ENCODE peak calls at places on chromosome 1, in nine cellular contexts. A, I, M, W, U, Q, G, P and L are unnamed samples.

GRCh38 chr1:225428879-225429455 is 1.1 kb upstream of the LBR start:
- DNase-seq in M (no peak), Q (no peak), U (no peak), P (no peak), I (no peak), W (no peak), A (no peak), G (no peak), L (no peak)

GRCh38 chr1:171794085-171794484 is 12.6 kb downstream of the METTL13 start:
- DNase-seq in I (no peak), U (no peak), P (no peak), G (peak; percentile 95), M (no peak), W (no peak), Q (peak; percentile 15), A (peak; percentile 62), L (no peak)

GRCh38 chr1:192660613-192661012 is 24.7 kb downstream of the RGS13 start:
- DNase-seq in M (no peak), U (no peak), A (peak; percentile 31), P (no peak), G (no peak), Q (no peak), I (no peak), W (no peak), L (no peak)

GRCh38 chr1:95854457-95854856 is 620.4 kb downstream of the RWDD3 start:
- DNase-seq in P (no peak), U (no peak), G (no peak), M (no peak), A (no peak), I (no peak), W (no peak), Q (no peak), L (no peak)

GRCh38 chr1:18927654-18928272 is 25.4 kb upstream of the ALDH4A1 start:
- DNase-seq in U (no peak), I (no peak), G (peak; percentile 74), P (no peak), A (peak; percentile 79), M (no peak), W (no peak), Q (peak; percentile 63), L (peak; percentile 70)

GRCh38 chr1:48725331-48725730 is 51.4 kb downstream of the BEND5 start:
- DNase-seq in M (no peak), I (no peak), U (no peak), Q (no peak), P (no peak), A (peak; percentile 28), W (no peak), G (peak; percentile 10), L (no peak)

GRCh38 chr1:70717656-70718055 is 306.6 kb downstream of the CTH start:
- DNase-seq in U (no peak), P (no peak), M (no peak), W (no peak), G (no peak), A (no peak), Q (no peak), I (no peak), L (no peak)

GRCh38 chr1:179493323-179493722 is 82.4 kb downstream of the NPHS2 start:
- DNase-seq in P (no peak), W (peak; percentile 5), U (no peak), G (no peak), Q (no peak), M (no peak), I (no peak), A (peak; percentile 16), L (no peak)

GRCh38 chr1:201885531-201886075 is 3.1 kb upstream of the SHISA4 start:
- DNase-seq in M (no peak), A (peak; percentile 78), P (peak; percentile 49), W (peak; percentile 44), I (no peak), U (no peak), G (peak; percentile 46), Q (no peak), L (no peak)

GRCh38 chr1:202567747-202568146 is 142.5 kb downstream of the SYT2 start:
- DNase-seq in M (no peak), P (no peak), G (no peak), U (no peak), Q (no peak), A (peak; percentile 76), I (no peak), W (no peak), L (no peak)

GRCh38 chr1:178310685-178311105 is 186.1 kb downstream of the CLEC20A start:
- DNase-seq in U (peak; percentile 78), I (no peak), M (no peak), G (peak; percentile 85), P (no peak), Q (peak; percentile 11), A (peak; percentile 65), W (peak; percentile 88), L (no peak)

GRCh38 chr1:191831572-191831971 is 326.7 kb upstream of the RGS18 start:
- DNase-seq in I (no peak), W (peak; percentile 15), U (no peak), Q (no peak), G (peak; percentile 18), M (no peak), A (no peak), P (no peak), L (no peak)

GRCh38 chr1:93221913-93222312 is 41.4 kb downstream of the CCDC18 start:
- DNase-seq in W (peak; percentile 19), Q (no peak), I (peak; percentile 14), G (no peak), P (no peak), A (peak; percentile 22), U (no peak), M (no peak), L (no peak)

DNA sequence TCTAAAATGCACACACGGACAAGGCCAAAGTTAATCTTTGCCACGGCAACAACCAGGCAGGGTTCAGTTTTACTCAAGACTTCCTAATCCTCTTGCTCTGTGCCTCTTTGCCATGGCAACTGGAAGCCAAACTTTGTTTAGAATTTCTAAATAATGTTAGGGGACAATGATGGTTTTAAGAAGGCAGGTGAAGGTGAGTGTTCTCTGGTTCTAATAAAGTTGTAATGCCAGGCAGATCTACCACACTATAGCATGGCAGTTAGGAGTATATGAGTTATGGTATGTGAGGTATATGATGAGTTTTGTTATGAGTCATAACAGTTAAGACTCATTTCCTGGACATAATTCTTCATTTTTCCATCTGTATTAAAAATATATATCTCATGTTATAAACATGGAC is 2.7 kb downstream of the PTPRC start:
- DNase-seq in P (no peak), G (peak; percentile 63), W (no peak), U (no peak), A (no peak), I (no peak), Q (peak; percentile 50), M (no peak), L (no peak)
- H3K27ac ChIP-seq in P (no peak overlapping the region), G (peak overlapping the region; percentile 50), W (no peak overlapping the region), U (no peak overlapping the region), A (no peak overlapping the region), I (no peak overlapping the region), Q (peak overlapping the region; percentile 97), M (no peak overlapping the region), L (peak overlapping the region; percentile 91)

GRCh38 chr1:231393668-231394067 is 28.4 kb downstream of the EGLN1 start:
- DNase-seq in U (peak; percentile 31), P (no peak), G (no peak), W (no peak), M (no peak), A (no peak), I (no peak), Q (no peak), L (no peak)
- H3K4me1 ChIP-seq in U (peaks cover 42% of the 10 kb centered on the region), P (peaks cover 60% of the 10 kb centered on the region), G (peaks cover 49% of the 10 kb centered on the region), W (peaks cover 3% of the 10 kb centered on the region), M (peaks cover 7% of the 10 kb centered on the region), A (peaks cover 45% of the 10 kb centered on the region), I (no peaks in the 10 kb centered on the region), Q (no peaks in the 10 kb centered on the region), L (peaks cover 9% of the 10 kb centered on the region)

GRCh38 chr1:113849072-113849471 is 22.4 kb downstream of the PTPN22 start:
- DNase-seq in U (no peak), P (no peak), A (no peak), M (no peak), W (no peak), I (no peak), Q (no peak), G (no peak), L (no peak)

GRCh38 chr1:113856011-113856410 is 15.5 kb downstream of the PTPN22 start:
- DNase-seq in Q (no peak), I (no peak), P (no peak), U (no peak), W (no peak), G (no peak), M (no peak), A (no peak), L (no peak)

GRCh38 chr1:113846391-113847035 is 25.0 kb downstream of the PTPN22 start:
- DNase-seq in A (no peak), W (no peak), U (no peak), Q (no peak), M (no peak), I (no peak), G (no peak), P (no peak), L (no peak)

GRCh38 chr1:113854234-113854633 is 17.3 kb downstream of the PTPN22 start:
- DNase-seq in Q (no peak), I (no peak), A (no peak), W (no peak), M (no peak), G (no peak), U (no peak), P (no peak), L (no peak)

DNA sequence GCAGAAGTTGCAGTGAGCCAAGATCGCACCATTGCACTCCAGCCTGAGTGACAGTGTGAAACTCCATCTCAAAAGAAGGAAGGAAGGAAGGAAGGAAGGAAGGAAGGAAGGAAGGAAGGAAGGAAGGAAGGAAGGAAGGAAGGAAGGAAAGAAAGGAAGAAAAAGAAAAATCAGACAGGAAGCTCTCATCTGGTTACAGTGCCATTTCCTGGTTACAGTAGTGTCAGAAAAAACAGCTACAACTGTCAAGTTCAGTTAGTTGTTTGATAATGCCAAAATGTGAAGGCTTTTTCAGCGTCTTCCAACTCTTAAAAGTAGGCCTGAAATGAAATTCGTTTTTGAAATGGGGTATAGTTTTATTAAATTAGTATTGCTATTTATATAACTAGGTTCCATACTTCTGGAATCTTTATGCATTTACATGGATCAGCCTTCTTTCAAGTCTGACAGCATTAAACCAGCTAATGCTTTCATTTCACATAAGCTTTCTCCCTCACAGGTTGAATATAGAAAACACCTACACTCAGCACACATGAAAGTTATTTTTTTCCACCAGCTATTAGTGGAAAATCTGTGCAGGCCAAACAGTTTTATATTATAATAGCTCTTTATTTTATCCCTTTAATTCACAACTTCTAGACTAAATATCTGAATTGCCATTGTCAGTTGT is 21.2 kb downstream of the PTPN22 start:
- DNase-seq in G (no peak), M (no peak), Q (no peak), U (no peak), I (no peak), P (no peak), W (no peak), A (no peak), L (no peak)
- H3K27ac ChIP-seq in G (no peak overlapping the region), M (no peak overlapping the region), Q (peak overlapping the region; percentile 51), U (no peak overlapping the region), I (no peak overlapping the region), P (no peak overlapping the region), W (no peak overlapping the region), A (no peak overlapping the region), L (no peak overlapping the region)

DNA sequence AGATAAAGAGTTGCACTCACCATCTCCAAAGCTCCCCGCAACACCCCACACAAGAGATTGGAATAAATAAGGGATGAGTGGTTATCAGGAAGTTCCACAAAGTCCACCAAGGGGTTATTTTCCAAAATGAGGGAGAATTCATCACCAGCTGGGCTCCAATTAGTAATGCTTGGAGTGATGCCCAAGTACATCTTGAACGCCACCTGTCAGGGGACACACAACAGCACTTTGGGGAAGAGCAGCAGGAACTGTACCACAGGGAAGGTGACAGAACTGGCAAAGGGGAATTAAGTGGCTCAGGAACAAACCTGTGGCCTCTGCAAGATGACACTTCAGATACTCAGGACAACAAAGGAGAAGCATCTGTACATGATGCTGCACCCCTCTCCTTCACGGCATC is 11.5 kb downstream of the TRAPPC3 start:
- DNase-seq in I (no peak), A (no peak), P (no peak), G (no peak), U (no peak), Q (no peak), W (no peak), M (no peak), L (no peak)
- H3K4me1 ChIP-seq in I (peaks cover 2% of the 10 kb centered on the region), A (peaks cover 52% of the 10 kb centered on the region), P (peaks cover 47% of the 10 kb centered on the region), G (peaks cover 53% of the 10 kb centered on the region), U (no peaks in the 10 kb centered on the region), Q (peaks cover 4% of the 10 kb centered on the region), W (peaks cover 28% of the 10 kb centered on the region), M (no peaks in the 10 kb centered on the region), L (no peaks in the 10 kb centered on the region)